ENCODE peak calls at places on chromosomes 1 and 21, in ten cellular contexts. S is T-helper 2 cell; G is stimulated activated CD8-positive, alpha-beta memory T cell treated with anti-CD3 and anti-CD28 coated beads, Interleukin-2, amount 100 ng/mL, for 1 hour; R is right cardiac atrium; M is A549; I is activated naive CD4-positive, alpha-beta T cell; N is HTR-8/SVneo; B is HT1080; C is activated T-cell treated with anti-CD3 and anti-CD28 coated beads, Interleukin-2, amount 50 U/mL, for 72 hours; K is GM04504. Z is an unnamed sample.

GRCh38 chr21:46636550-46637289 is 1.2 kb downstream of the PRMT2 start:
- DNase-seq in S (no peak), G (no peak), R (no peak), M (no peak), I (no peak), N (no peak), B (no peak), C (no peak), K (no peak), Z (no peak)

GRCh38 chr1:147800852-147801251 is 40.5 kb upstream of the GJA5 start:
- DNase-seq in S (no peak), G (no peak), R (no peak), M (no peak), I (no peak), N (no peak), B (peak), C (no peak), K (no peak), Z (no peak)

GRCh38 chr21:32207096-32207716 is 71.6 kb downstream of the MIS18A start:
- DNase-seq in S (no peak), G (no peak), R (no peak), M (no peak), I (no peak), N (no peak), B (no peak), C (no peak), K (no peak), Z (no peak)

GRCh38 chr1:84107955-84108354 is 36.1 kb upstream of the PRKACB start:
- DNase-seq in S (no peak), G (no peak), R (no peak), M (no peak), I (no peak), N (no peak), B (no peak), C (no peak), K (no peak), Z (no peak)

GRCh38 chr1:229117664-229118300 is 153.1 kb upstream of the RAB4A start:
- DNase-seq in S (no peak), G (no peak), R (peak), M (no peak), I (no peak), N (no peak), B (peak), C (no peak), K (peak), Z (no peak)

GRCh38 chr1:99481391-99481996 is 164.4 kb upstream of the PALMD start:
- DNase-seq in S (no peak), G (no peak), R (no peak), M (peak), I (no peak), N (peak), B (peak), C (peak), K (peak), Z (peak)

GRCh38 chr1:67339623-67340343 is 32.1 kb downstream of the IL12RB2 start:
- DNase-seq in S (no peak), G (no peak), R (no peak), M (no peak), I (no peak), N (peak), B (peak), C (peak), K (peak), Z (no peak)

GRCh38 chr1:236489710-236490377 is 33.9 kb upstream of the LGALS8 start:
- DNase-seq in S (no peak), G (no peak), R (no peak), M (peak), I (no peak), N (peak), B (peak), C (no peak), K (peak), Z (peak)

GRCh38 chr1:1230656-1231399 is 973 bp downstream of the SDF4 start:
- DNase-seq in S (no peak), G (no peak), R (no peak), M (peak), I (no peak), N (peak), B (peak), C (no peak), K (peak), Z (peak)

GRCh38 chr21:45114072-45114471 is 39.7 kb downstream of the ADARB1 start:
- DNase-seq in S (no peak), G (no peak), R (no peak), M (no peak), I (no peak), N (no peak), B (no peak), C (no peak), K (no peak), Z (no peak)

GRCh38 chr1:97482022-97482421 is 438.8 kb downstream of the DPYD start:
- DNase-seq in S (no peak), G (no peak), R (no peak), M (no peak), I (no peak), N (no peak), B (no peak), C (no peak), K (no peak), Z (no peak)

GRCh38 chr1:211714154-211714553 is 38.7 kb upstream of the NEK2 start:
- DNase-seq in S (no peak), G (no peak), R (no peak), M (no peak), I (no peak), N (no peak), B (no peak), C (no peak), K (no peak), Z (no peak)

GRCh38 chr1:70072239-70072751 is 133.1 kb downstream of the LRRC40 start:
- DNase-seq in S (no peak), G (no peak), R (no peak), M (no peak), I (no peak), N (no peak), B (no peak), C (no peak), K (no peak), Z (no peak)

GRCh38 chr1:204350857-204351573 is 8.7 kb downstream of the PLEKHA6 start:
- DNase-seq in S (no peak), G (no peak), R (peak), M (no peak), I (no peak), N (no peak), B (peak), C (no peak), K (peak), Z (no peak)

GRCh38 chr1:58524353-58524945 is 22.1 kb downstream of the OMA1 start:
- DNase-seq in S (no peak), G (no peak), R (no peak), M (no peak), I (no peak), N (no peak), B (no peak), C (peak), K (no peak), Z (no peak)